ENCODE peak calls at places on chromosome 2, in seven cellular contexts. One of them, this sample, is unnamed.

GRCh38 chr2:65067806-65068553 is 11.8 kb downstream of the CEP68 start:
- DNase-seq in HTR-8/SVneo: no peak
- DNase-seq in anterior cingulate cortex: no peak
- DNase-seq in thyroid gland: no peak
- DNase-seq in A172: no peak
- DNase-seq in non-pigmented ciliary epithelial cell: no peak
- DNase-seq in GM18507: no peak
- DNase-seq in this sample: no peak

GRCh38 chr2:239225921-239226561 is 174.8 kb downstream of the HDAC4 start:
- DNase-seq in non-pigmented ciliary epithelial cell: peak
- DNase-seq in HTR-8/SVneo: peak
- DNase-seq in A172: peak
- DNase-seq in anterior cingulate cortex: no peak
- DNase-seq in thyroid gland: no peak
- DNase-seq in GM18507: no peak
- DNase-seq in this sample: no peak

GRCh38 chr2:60350791-60351190 is 202.7 kb downstream of the BCL11A start:
- DNase-seq in A172: no peak
- DNase-seq in non-pigmented ciliary epithelial cell: no peak
- DNase-seq in HTR-8/SVneo: no peak
- DNase-seq in thyroid gland: no peak
- DNase-seq in anterior cingulate cortex: no peak
- DNase-seq in GM18507: no peak
- DNase-seq in this sample: no peak

GRCh38 chr2:42010743-42011298 is 37.0 kb upstream of the PKDCC start:
- DNase-seq in HTR-8/SVneo: peak
- DNase-seq in GM18507: no peak
- DNase-seq in A172: peak
- DNase-seq in non-pigmented ciliary epithelial cell: peak
- DNase-seq in thyroid gland: no peak
- DNase-seq in anterior cingulate cortex: no peak
- DNase-seq in this sample: no peak

GRCh38 chr2:127762846-127763245 is 48.1 kb downstream of the WDR33 start:
- DNase-seq in anterior cingulate cortex: no peak
- DNase-seq in GM18507: no peak
- DNase-seq in A172: no peak
- DNase-seq in thyroid gland: no peak
- DNase-seq in non-pigmented ciliary epithelial cell: no peak
- DNase-seq in HTR-8/SVneo: no peak
- DNase-seq in this sample: no peak

GRCh38 chr2:69177063-69177771 is 164.2 kb downstream of the ANTXR1 start:
- DNase-seq in anterior cingulate cortex: no peak
- DNase-seq in HTR-8/SVneo: peak
- DNase-seq in A172: peak
- DNase-seq in thyroid gland: no peak
- DNase-seq in GM18507: no peak
- DNase-seq in non-pigmented ciliary epithelial cell: peak
- DNase-seq in this sample: no peak

GRCh38 chr2:188293601-188294482 is 2.2 kb downstream of the GULP1 start:
- DNase-seq in GM18507: no peak
- DNase-seq in thyroid gland: peak
- DNase-seq in A172: peak
- DNase-seq in non-pigmented ciliary epithelial cell: no peak
- DNase-seq in anterior cingulate cortex: peak
- DNase-seq in HTR-8/SVneo: peak
- DNase-seq in this sample: no peak

GRCh38 chr2:164711246-164712138 is 90.2 kb upstream of the GRB14 start:
- DNase-seq in HTR-8/SVneo: no peak
- DNase-seq in A172: no peak
- DNase-seq in anterior cingulate cortex: no peak
- DNase-seq in thyroid gland: no peak
- DNase-seq in GM18507: no peak
- DNase-seq in non-pigmented ciliary epithelial cell: no peak
- DNase-seq in this sample: no peak

GRCh38 chr2:195818521-195818920 is 161.5 kb downstream of the SLC39A10 start:
- DNase-seq in HTR-8/SVneo: no peak
- DNase-seq in anterior cingulate cortex: no peak
- DNase-seq in thyroid gland: no peak
- DNase-seq in non-pigmented ciliary epithelial cell: no peak
- DNase-seq in GM18507: no peak
- DNase-seq in A172: no peak
- DNase-seq in this sample: no peak

GRCh38 chr2:47217277-47217676 is 62.2 kb upstream of the STPG4 start:
- DNase-seq in thyroid gland: no peak
- DNase-seq in HTR-8/SVneo: no peak
- DNase-seq in GM18507: no peak
- DNase-seq in non-pigmented ciliary epithelial cell: no peak
- DNase-seq in A172: no peak
- DNase-seq in anterior cingulate cortex: no peak
- DNase-seq in this sample: no peak

GRCh38 chr2:33726415-33726814 is 127.3 kb upstream of the FAM98A start:
- DNase-seq in anterior cingulate cortex: no peak
- DNase-seq in HTR-8/SVneo: no peak
- DNase-seq in GM18507: no peak
- DNase-seq in thyroid gland: no peak
- DNase-seq in A172: no peak
- DNase-seq in non-pigmented ciliary epithelial cell: no peak
- DNase-seq in this sample: no peak

GRCh38 chr2:142602418-142602989 is 275.0 kb upstream of the KYNU start:
- DNase-seq in GM18507: no peak
- DNase-seq in thyroid gland: no peak
- DNase-seq in anterior cingulate cortex: no peak
- DNase-seq in non-pigmented ciliary epithelial cell: no peak
- DNase-seq in A172: no peak
- DNase-seq in HTR-8/SVneo: no peak
- DNase-seq in this sample: no peak

GRCh38 chr2:20015482-20016083 is 3.1 kb upstream of the MATN3 start:
- DNase-seq in GM18507: no peak
- DNase-seq in thyroid gland: no peak
- DNase-seq in A172: peak
- DNase-seq in non-pigmented ciliary epithelial cell: no peak
- DNase-seq in anterior cingulate cortex: no peak
- DNase-seq in HTR-8/SVneo: peak
- DNase-seq in this sample: peak

This sample was measured in NCI-H1694.